ENCODE peak calls at places on chromosome 19, in seven cellular contexts. G is ascending aorta, M is endodermal cell, C is lower leg skin, J is RWPE1, K is cardiac fibroblast, X is spleen. Z is an unnamed sample.
A peak's percentile ranks its signal among the peaks of the same experiment; 100 is the strongest.

GRCh38 chr19:48819366-48819816 is 8.6 kb upstream of the BCAT2 start:
- DNase-seq in M (no peak), K (peak; percentile 99), C (peak; percentile 91), J (peak; percentile 74), X (no peak), G (peak; percentile 95), Z (no peak)

GRCh38 chr19:53432088-53432661 is 391 bp downstream of the ZNF761 start:
- DNase-seq in X (peak; percentile 83), M (peak; percentile 75), G (peak; percentile 65), K (peak; percentile 3), J (peak; percentile 3), C (peak; percentile 19), Z (no peak)

GRCh38 chr19:17951151-17952040 is 15.5 kb upstream of the KCNN1 start:
- DNase-seq in C (no peak), J (no peak), X (no peak), G (no peak), K (no peak), M (peak; percentile 68), Z (no peak)

GRCh38 chr19:16052353-16052752 is 23.9 kb upstream of the TPM4 start:
- DNase-seq in J (no peak), M (no peak), G (no peak), X (no peak), K (no peak), C (no peak), Z (no peak)

GRCh38 chr19:1512671-1513491 is at the start of gene ADAMTSL5:
- DNase-seq in M (peak; percentile 78), C (no peak), G (no peak), K (peak; percentile 70), J (peak; percentile 71), X (no peak), Z (no peak)

GRCh38 chr19:17473041-17473440 is 2.7 kb downstream of the SLC27A1 start:
- DNase-seq in C (no peak), K (peak; percentile 77), X (no peak), G (no peak), M (no peak), J (no peak), Z (no peak)

GRCh38 chr19:48991011-48991609 is 2.0 kb downstream of the GYS1 start:
- DNase-seq in G (no peak), C (no peak), J (no peak), K (no peak), M (no peak), X (no peak), Z (no peak)

GRCh38 chr19:33186835-33187540 is 7.1 kb upstream of the LRP3 start:
- DNase-seq in X (peak; percentile 72), M (peak; percentile 38), J (no peak), G (no peak), K (no peak), C (no peak), Z (no peak)

GRCh38 chr19:40667602-40668001 is 22.8 kb downstream of the NUMBL start:
- DNase-seq in K (no peak), C (no peak), X (peak; percentile 57), G (no peak), M (no peak), J (no peak), Z (no peak)

GRCh38 chr19:55369651-55370304 is 485 bp downstream of the IL11 start:
- DNase-seq in C (no peak), K (peak; percentile 48), X (no peak), G (no peak), M (peak; percentile 95), J (peak; percentile 84), Z (peak; percentile 93)

GRCh38 chr19:46731007-46731501 is 14.1 kb upstream of the PRKD2 start:
- DNase-seq in C (no peak), K (peak; percentile 83), J (peak; percentile 82), M (no peak), X (peak; percentile 90), G (no peak), Z (no peak)

GRCh38 chr19:33465834-33466233 is 55.8 kb downstream of the PEPD start:
- DNase-seq in G (no peak), K (no peak), C (no peak), J (no peak), M (no peak), X (no peak), Z (no peak)

GRCh38 chr19:55146648-55147218 is 2.3 kb downstream of the TNNT1 start:
- DNase-seq in K (no peak), G (no peak), C (no peak), M (peak; percentile 96), X (no peak), J (peak; percentile 67), Z (peak; percentile 88)

GRCh38 chr19:1076951-1077350 is 10.0 kb downstream of the ARHGAP45 start:
- DNase-seq in C (peak; percentile 66), X (peak; percentile 98), G (peak; percentile 79), J (peak; percentile 33), K (no peak), M (no peak), Z (no peak)

GRCh38 chr19:18833849-18834643 is 2.3 kb downstream of the UPF1 start:
- DNase-seq in C (no peak), G (no peak), K (no peak), J (peak; percentile 29), M (no peak), X (no peak), Z (no peak)

GRCh38 chr19:11699931-11700794 is 38.6 kb downstream of the ZNF823 start:
- DNase-seq in J (peak; percentile 34), G (no peak), X (no peak), M (peak; percentile 56), C (no peak), K (peak; percentile 57), Z (no peak)

DNA sequence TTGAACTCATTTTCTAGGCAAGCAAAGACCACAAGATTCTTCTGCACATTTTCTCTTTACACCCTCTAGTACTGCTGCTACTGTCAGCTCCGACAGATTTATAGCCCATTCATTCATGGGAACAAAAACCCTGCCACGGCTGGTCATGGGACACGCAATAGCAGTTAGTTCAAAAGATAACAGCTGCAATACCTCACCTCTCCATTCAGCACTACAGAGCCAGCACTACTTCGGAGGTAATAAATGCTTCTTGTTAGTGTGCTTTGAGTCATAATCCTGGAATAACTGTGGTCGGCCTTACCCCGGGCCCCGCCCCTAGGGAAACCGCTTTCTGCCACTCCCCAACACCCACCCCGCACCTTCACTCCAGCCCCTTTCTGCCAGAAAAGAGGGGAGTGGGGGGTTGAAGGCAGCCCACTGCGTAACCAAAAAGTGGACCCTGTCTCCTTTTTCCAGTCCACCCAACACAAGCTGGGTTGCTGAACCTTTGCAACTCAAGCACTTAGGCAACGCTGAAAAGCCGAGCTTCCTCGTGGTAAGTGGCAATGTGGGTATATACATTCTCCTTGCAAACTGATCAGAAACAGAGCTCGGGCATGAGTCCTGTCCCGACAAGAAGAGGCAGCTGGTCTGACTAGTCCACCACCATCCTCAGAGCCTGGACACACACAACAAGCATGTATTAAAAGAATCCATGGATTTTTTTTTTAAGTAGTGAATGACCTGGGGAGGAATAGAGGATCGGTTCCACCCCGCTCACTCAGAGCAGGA is 240.8 kb upstream of the ZNF507 start:
- DNase-seq in X (no peak), M (no peak), G (no peak), J (peak; percentile 52), C (no peak), K (no peak), Z (no peak)
- TF ChIP-seq CTCF in X (no peak), M (peak; percentile 34), G (no peak), J (no peak), C (no peak), K (no peak), Z (no peak)

DNA sequence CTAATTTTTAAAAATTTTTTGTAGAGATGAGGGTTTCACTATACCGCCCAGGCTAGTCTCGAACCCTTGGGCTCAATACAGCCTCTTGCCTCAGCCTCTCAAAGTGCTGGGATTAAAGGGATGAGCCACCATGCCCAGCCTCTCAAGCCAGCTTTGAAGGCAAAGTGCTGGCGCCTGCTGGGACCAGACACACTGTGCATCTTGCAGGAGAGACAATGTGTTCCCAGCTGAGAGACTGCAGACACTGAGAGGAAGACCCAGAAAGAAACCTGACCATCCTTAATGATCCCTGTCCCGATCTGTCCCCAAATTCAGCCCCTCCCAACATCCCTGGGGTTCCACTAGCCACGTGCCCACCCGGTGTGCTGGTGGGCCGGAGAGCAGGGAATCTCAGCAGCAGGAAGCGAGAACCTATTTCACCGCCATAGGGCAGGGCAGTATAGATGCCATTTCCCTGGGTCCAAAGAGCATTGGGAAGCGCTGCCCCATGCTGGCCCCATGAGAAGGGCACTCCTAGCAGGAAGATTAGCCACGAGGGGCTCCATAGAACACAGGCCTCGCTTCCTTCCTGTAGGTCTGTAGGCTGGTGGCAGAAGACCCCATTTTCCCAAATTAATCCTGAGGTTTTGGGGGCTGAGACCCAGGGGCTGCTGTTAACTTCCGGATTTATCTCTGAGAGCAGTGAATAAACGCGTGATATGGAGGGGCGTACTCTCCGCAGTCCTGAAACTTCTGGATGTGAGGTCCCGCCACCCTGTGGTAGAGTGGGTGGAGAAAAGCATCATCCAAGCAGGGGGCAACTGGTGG is 968 bp downstream of the RAVER1 start:
- DNase-seq in J (no peak), K (no peak), G (no peak), X (no peak), M (peak; percentile 60), C (no peak), Z (no peak)
- TF ChIP-seq CTCF in J (no peak), K (no peak), G (no peak), X (no peak), M (peak; percentile 29), C (no peak), Z (no peak)

GRCh38 chr19:3443840-3444694 is 36.3 kb downstream of the SMIM24 start:
- DNase-seq in X (peak; percentile 85), M (peak; percentile 91), J (no peak), G (no peak), K (peak; percentile 61), C (no peak), Z (no peak)
- TF ChIP-seq CTCF in X (peak; percentile 19), M (no peak), J (no peak), G (no peak), K (no peak), C (no peak), Z (no peak)

GRCh38 chr19:10552596-10553053 is 8.9 kb downstream of the ATG4D start:
- DNase-seq in K (peak; percentile 39), M (peak; percentile 91), X (no peak), J (peak; percentile 73), G (no peak), C (no peak), Z (no peak)

GRCh38 chr19:10549733-10550132 is 6.0 kb downstream of the ATG4D start:
- DNase-seq in M (no peak), G (no peak), C (no peak), X (no peak), K (no peak), J (no peak), Z (no peak)

GRCh38 chr19:10550336-10550735 is 6.6 kb downstream of the ATG4D start:
- DNase-seq in X (no peak), J (no peak), M (no peak), G (no peak), C (no peak), K (no peak), Z (no peak)

GRCh38 chr19:10553087-10553667 is 9.5 kb downstream of the ATG4D start:
- DNase-seq in M (no peak), K (no peak), X (peak; percentile 79), C (no peak), G (no peak), J (no peak), Z (no peak)

DNA sequence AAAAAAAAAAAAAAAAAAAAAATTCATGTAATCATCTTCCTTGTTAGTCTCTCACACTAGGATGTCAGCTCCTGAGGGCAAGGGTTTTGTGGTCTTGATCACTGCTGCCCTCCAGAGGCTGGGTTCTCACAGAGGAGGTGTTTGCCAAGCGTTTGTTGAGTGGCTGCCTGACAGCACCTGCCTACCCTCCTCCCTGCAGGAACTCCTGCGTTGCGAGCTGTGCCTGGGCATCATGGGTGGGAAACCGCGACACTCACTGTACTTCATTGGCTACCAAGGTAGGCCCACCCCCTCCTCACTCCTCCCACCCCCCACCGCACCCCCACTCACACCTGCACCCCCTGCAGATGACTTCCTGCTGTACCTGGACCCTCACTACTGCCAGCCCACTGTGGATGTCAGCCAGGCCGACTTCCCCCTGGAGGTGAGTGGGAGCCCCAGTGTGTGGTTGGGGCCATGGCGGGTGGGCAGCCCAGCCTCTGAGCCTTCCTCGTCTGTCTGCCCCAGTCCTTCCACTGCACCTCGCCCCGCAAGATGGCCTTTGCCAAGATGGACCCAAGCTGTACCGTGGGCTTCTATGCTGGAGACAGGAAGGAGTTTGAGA is 8.1 kb downstream of the ATG4D start:
- DNase-seq in C (no peak), X (no peak), M (peak; percentile 62), J (no peak), K (peak; percentile 56), G (no peak), Z (no peak)
- TF ChIP-seq CTCF in C (no peak), X (no peak), M (peak; percentile 41), J (no peak), K (peak; percentile 30), G (no peak), Z (peak; percentile 38)

Z was measured in D721Med.